ENCODE peak calls at places on chromosomes 11 and 22, in six cellular contexts. H is esophagus muscularis mucosa, W is uterus, O is tibial nerve, Z is NB4, N is Peyer's patch. R is an unnamed sample.
A peak's percentile ranks its signal among the peaks of the same experiment; 100 is the strongest.

GRCh38 chr11:25667871-25668270 is 664.1 kb upstream of the ANO3 start:
- DNase-seq in O (no peak), N (no peak), W (no peak), Z (no peak), H (no peak), R (no peak)

GRCh38 chr11:9757809-9758675 is 94.2 kb downstream of the SWAP70 start:
- DNase-seq in O (peak; percentile 69), W (peak; percentile 87), Z (peak; percentile 94), H (peak; percentile 95), N (peak; percentile 96), R (peak; percentile 91)

GRCh38 chr11:8201524-8202365 is 32.9 kb upstream of the RIC3 start:
- DNase-seq in N (no peak), Z (peak; percentile 60), H (no peak), O (no peak), W (no peak), R (no peak)

GRCh38 chr11:5343474-5344335 is at the start of gene OR51B5:
- DNase-seq in Z (no peak), H (no peak), N (no peak), W (no peak), O (no peak), R (no peak)

GRCh38 chr11:102869354-102869753 is 5.4 kb downstream of the MMP12 start:
- DNase-seq in O (no peak), Z (no peak), H (no peak), W (no peak), N (no peak), R (no peak)

GRCh38 chr11:93969925-93970922 is 50.9 kb upstream of the HEPHL1 start:
- DNase-seq in H (peak; percentile 85), Z (no peak), O (no peak), N (no peak), W (no peak), R (no peak)

GRCh38 chr11:34915136-34916013 is 804 bp downstream of the APIP start:
- DNase-seq in W (no peak), H (no peak), N (no peak), O (no peak), Z (peak; percentile 40), R (no peak)

GRCh38 chr11:122189259-122189658 is 73.2 kb upstream of the BLID start:
- DNase-seq in H (no peak), W (no peak), O (no peak), Z (no peak), N (no peak), R (no peak)

GRCh38 chr22:27709919-27710452 is 91.6 kb downstream of the MN1 start:
- DNase-seq in N (no peak), W (no peak), O (no peak), H (no peak), Z (no peak), R (no peak)

GRCh38 chr11:15519124-15519791 is 404.5 kb downstream of the INSC start:
- DNase-seq in H (no peak), N (no peak), W (no peak), O (no peak), Z (no peak), R (no peak)

GRCh38 chr22:17430298-17430900 is 61.1 kb downstream of the CECR2 start:
- DNase-seq in O (peak; percentile 33), Z (peak; percentile 32), H (no peak), W (peak; percentile 22), N (no peak), R (no peak)

GRCh38 chr11:59097113-59097708 is 9.8 kb upstream of the FAM111B start:
- DNase-seq in N (peak; percentile 88), H (no peak), Z (peak; percentile 62), O (peak; percentile 77), W (peak; percentile 32), R (peak; percentile 53)

GRCh38 chr11:19650929-19651487 is 61.6 kb upstream of the NAV2 start:
- DNase-seq in O (no peak), Z (no peak), N (no peak), H (no peak), W (no peak), R (no peak)

GRCh38 chr11:110337570-110338193 is 41.3 kb upstream of the RDX start:
- DNase-seq in Z (no peak), O (no peak), W (no peak), H (no peak), N (no peak), R (no peak)

GRCh38 chr22:50627452-50627913 is 469 bp downstream of the ARSA start:
- DNase-seq in Z (peak; percentile 39), O (no peak), W (no peak), N (no peak), H (no peak), R (peak; percentile 51)

GRCh38 chr11:121270286-121270685 is 22.3 kb upstream of the SC5D start:
- DNase-seq in O (no peak), H (no peak), N (no peak), W (no peak), Z (no peak), R (no peak)

GRCh38 chr11:12050911-12051667 is 42.7 kb upstream of the DKK3 start:
- DNase-seq in H (no peak), N (no peak), O (no peak), Z (no peak), W (no peak), R (peak; percentile 86)

GRCh38 chr11:69874178-69874983 is 55.2 kb upstream of the FGF3 start:
- DNase-seq in Z (no peak), N (peak; percentile 25), W (peak; percentile 5), O (no peak), H (no peak), R (no peak)

GRCh38 chr11:8649361-8649760 is 33.1 kb downstream of the TRIM66 start:
- DNase-seq in Z (no peak), O (no peak), W (no peak), N (no peak), H (no peak), R (no peak)

GRCh38 chr22:26617251-26618199 is at the start of gene CRYBB1:
- DNase-seq in H (no peak), O (no peak), Z (peak; percentile 23), N (peak; percentile 53), W (no peak), R (peak; percentile 23)

GRCh38 chr11:44634401-44635281 is 69.2 kb downstream of the CD82 start:
- DNase-seq in Z (peak; percentile 51), O (no peak), N (peak; percentile 68), H (peak; percentile 92), W (peak; percentile 87), R (peak; percentile 86)

GRCh38 chr11:65629579-65629978 is 8.3 kb upstream of the SIPA1 start:
- DNase-seq in Z (no peak), W (no peak), O (no peak), N (no peak), H (no peak), R (no peak)

GRCh38 chr11:10538924-10539323 is 2.1 kb downstream of the RNF141 start:
- DNase-seq in W (no peak), O (no peak), H (no peak), N (no peak), Z (no peak), R (no peak)

GRCh38 chr11:2650343-2650867 is 49.4 kb downstream of the KCNQ1OT1 start:
- DNase-seq in O (no peak), Z (no peak), H (no peak), W (no peak), N (no peak), R (no peak)
- TF ChIP-seq POLR2A in O (no peak), Z (no peak), H (no peak), W (no peak), N (no peak), R (no peak)

GRCh38 chr22:36455571-36456458 is 25.6 kb downstream of the TXN2 start:
- DNase-seq in N (no peak), H (no peak), W (no peak), O (no peak), Z (no peak), R (no peak)
- TF ChIP-seq POLR2A in N (no peak), H (no peak), W (no peak), O (no peak), Z (no peak), R (no peak)

DNA sequence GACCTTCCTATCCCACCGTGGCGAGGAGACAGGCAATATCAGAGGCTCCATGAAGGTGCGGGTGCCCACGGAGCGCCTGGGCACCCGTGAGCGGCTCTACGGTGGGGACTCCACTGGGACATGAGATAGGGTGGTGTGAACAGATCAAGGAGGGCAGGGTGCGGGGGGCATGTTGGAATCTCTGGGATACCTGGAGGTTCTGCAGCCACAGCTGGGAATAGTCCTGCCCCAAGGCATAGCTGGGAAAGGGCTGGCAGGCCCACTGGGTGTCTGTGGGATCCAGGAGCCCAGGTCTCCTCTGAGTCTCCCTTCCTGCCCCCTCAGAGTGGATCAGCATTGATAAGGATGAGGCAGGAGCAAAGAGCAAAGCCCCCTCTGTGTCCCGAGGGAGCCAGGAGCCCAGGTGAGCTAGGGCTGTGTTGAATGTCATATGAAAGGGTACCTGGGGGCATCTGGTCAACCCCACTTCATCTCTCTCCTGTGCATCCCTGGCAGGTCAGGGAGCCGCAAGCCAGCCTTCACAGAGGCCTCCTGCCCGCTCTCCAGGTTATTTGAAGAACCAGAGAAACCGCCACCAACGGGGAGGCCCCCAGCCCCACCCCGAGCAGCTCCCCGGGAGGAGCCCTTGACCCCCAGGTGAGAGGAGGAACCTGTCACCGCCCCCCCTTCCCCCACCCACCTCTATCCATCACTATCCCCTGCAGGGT is 8.5 kb downstream of the PHOX2A start:
- DNase-seq in N (no peak), O (no peak), H (no peak), Z (no peak), W (no peak), R (no peak)
- TF ChIP-seq POLR2A in N (no peak), O (no peak), H (no peak), Z (no peak), W (no peak), R (no peak)

GRCh38 chr22:21650823-21651520 is 8.9 kb downstream of the SDF2L1 start:
- DNase-seq in H (no peak), N (no peak), W (no peak), Z (no peak), O (no peak), R (no peak)

GRCh38 chr22:21652547-21653545 is 10.7 kb downstream of the SDF2L1 start:
- DNase-seq in H (no peak), N (no peak), W (no peak), Z (no peak), O (no peak), R (no peak)

GRCh38 chr22:21650280-21650679 is 8.2 kb downstream of the SDF2L1 start:
- DNase-seq in W (no peak), O (no peak), H (no peak), N (no peak), Z (no peak), R (no peak)

GRCh38 chr22:21651521-21652009 is 9.5 kb downstream of the SDF2L1 start:
- DNase-seq in O (no peak), N (peak; percentile 51), W (no peak), Z (no peak), H (no peak), R (no peak)

DNA sequence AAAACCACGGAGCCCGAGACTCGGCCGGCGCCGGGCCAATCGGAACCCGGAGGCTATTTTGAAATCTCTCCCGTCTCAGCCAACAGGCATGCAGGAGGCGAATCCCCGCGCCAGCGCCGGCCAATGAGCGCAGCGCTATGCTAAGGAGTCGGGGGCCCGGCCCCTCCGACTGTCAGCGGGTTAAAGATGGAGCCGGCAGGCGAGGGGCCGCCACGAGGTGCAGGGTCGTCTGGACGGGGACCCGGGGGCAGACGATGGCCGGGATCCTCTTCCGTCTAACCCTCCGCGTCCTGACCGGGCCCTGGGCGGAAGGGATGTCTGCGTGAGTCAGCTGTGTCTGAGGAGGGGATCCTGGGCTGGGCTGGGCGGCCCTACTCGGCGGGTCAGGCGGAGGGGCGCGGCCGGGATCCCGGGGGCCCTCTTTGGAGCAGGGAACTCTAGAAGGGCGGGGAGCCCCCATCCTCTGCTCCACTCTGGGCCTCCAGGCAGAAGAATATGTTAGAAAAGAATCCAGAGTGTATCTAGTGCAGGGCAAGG is 10.0 kb downstream of the SDF2L1 start:
- DNase-seq in N (peak; percentile 93), Z (no peak), H (peak; percentile 96), O (peak; percentile 87), W (peak; percentile 84), R (peak; percentile 85)
- TF ChIP-seq POLR2A in N (peak; percentile 14), Z (no peak), H (no peak), O (no peak), W (no peak), R (no peak)

R was measured in right lobe of liver.